ENCODE peak calls at places on chromosomes 16 and 17, in six cellular contexts. T is H9, P is mesenchymal stem cell, B is neuronal stem cell, G is IMR-90, R is trophoblast cell. W is an unnamed sample. For H3K4me1, the result is how much of the 10 kb centered on the place peaks cover.

GRCh38 chr16:57092786-57093301 is 461 bp downstream of the CPNE2 start:
- DNase-seq in B (no peak), G (no peak), R (peak), P (peak), T (peak), W (peak)

GRCh38 chr17:6070895-6071511 is 824 bp downstream of the WSCD1 start:
- DNase-seq in B (no peak), P (peak), G (no peak), R (peak), T (no peak), W (peak)

GRCh38 chr17:3984719-3985444 is 20.6 kb upstream of the ATP2A3 start:
- DNase-seq in R (no peak), B (no peak), P (no peak), T (no peak), G (no peak), W (no peak)

GRCh38 chr17:35087731-35088646 is 24.5 kb upstream of the RFFL start:
- DNase-seq in R (peak), P (peak), G (peak), T (no peak), B (no peak), W (no peak)

GRCh38 chr17:74442670-74443515 is 11.0 kb downstream of the GPRC5C start:
- DNase-seq in G (no peak), B (no peak), R (peak), P (no peak), T (peak), W (no peak)

GRCh38 chr17:60439501-60439900 is 17.2 kb downstream of the CHCT1 start:
- DNase-seq in B (no peak), R (peak), G (peak), T (no peak), P (peak), W (no peak)

GRCh38 chr17:13016881-13017622 is 775 bp downstream of the ELAC2 start:
- DNase-seq in T (peak), P (peak), G (peak), B (no peak), R (no peak), W (no peak)

GRCh38 chr16:82878466-82878865 is 251.7 kb downstream of the CDH13 start:
- DNase-seq in B (no peak), G (no peak), T (no peak), P (no peak), R (no peak), W (no peak)

GRCh38 chr16:19980866-19981265 is 92.8 kb downstream of the GPR139 start:
- DNase-seq in B (no peak), G (peak), R (peak), P (no peak), T (peak), W (peak)

GRCh38 chr16:54647216-54647615 is 283.4 kb upstream of the IRX5 start:
- DNase-seq in R (no peak), P (no peak), G (no peak), T (no peak), B (no peak), W (no peak)

GRCh38 chr16:49158029-49158642 is 123.5 kb downstream of the CBLN1 start:
- DNase-seq in B (peak), R (peak), T (peak), P (peak), G (peak), W (peak)

GRCh38 chr16:70349783-70350182 is 3.1 kb downstream of the DDX19A start:
- DNase-seq in G (no peak), R (no peak), P (no peak), B (no peak), T (no peak), W (no peak)

GRCh38 chr17:38421871-38422819 is 6.1 kb upstream of the ARHGAP23 start:
- DNase-seq in R (no peak), P (no peak), B (no peak), T (no peak), G (no peak), W (no peak)

GRCh38 chr16:58556678-58557077 is 41.4 kb downstream of the SETD6 start:
- DNase-seq in G (peak), B (no peak), T (no peak), P (no peak), R (no peak), W (no peak)

GRCh38 chr17:76966486-76967181 is 98.4 kb downstream of the MGAT5B start:
- DNase-seq in R (no peak), B (no peak), P (no peak), T (peak), G (no peak), W (no peak)

GRCh38 chr17:76962858-76963257 is 94.7 kb downstream of the MGAT5B start:
- DNase-seq in B (no peak), G (no peak), R (no peak), P (no peak), T (no peak), W (no peak)

GRCh38 chr17:76958974-76959373 is 90.8 kb downstream of the MGAT5B start:
- DNase-seq in G (no peak), R (no peak), B (no peak), T (no peak), P (no peak), W (no peak)

GRCh38 chr17:76957600-76958464 is 89.6 kb downstream of the MGAT5B start:
- DNase-seq in R (peak), T (peak), P (no peak), B (no peak), G (peak), W (no peak)

GRCh38 chr17:76961869-76962268 is 93.7 kb downstream of the MGAT5B start:
- DNase-seq in B (no peak), R (no peak), G (no peak), T (peak), P (no peak), W (no peak)
- H3K4me1 ChIP-seq in B (under half), R (under half), G (under half), T (under half), P (under half), W (under half)

DNA sequence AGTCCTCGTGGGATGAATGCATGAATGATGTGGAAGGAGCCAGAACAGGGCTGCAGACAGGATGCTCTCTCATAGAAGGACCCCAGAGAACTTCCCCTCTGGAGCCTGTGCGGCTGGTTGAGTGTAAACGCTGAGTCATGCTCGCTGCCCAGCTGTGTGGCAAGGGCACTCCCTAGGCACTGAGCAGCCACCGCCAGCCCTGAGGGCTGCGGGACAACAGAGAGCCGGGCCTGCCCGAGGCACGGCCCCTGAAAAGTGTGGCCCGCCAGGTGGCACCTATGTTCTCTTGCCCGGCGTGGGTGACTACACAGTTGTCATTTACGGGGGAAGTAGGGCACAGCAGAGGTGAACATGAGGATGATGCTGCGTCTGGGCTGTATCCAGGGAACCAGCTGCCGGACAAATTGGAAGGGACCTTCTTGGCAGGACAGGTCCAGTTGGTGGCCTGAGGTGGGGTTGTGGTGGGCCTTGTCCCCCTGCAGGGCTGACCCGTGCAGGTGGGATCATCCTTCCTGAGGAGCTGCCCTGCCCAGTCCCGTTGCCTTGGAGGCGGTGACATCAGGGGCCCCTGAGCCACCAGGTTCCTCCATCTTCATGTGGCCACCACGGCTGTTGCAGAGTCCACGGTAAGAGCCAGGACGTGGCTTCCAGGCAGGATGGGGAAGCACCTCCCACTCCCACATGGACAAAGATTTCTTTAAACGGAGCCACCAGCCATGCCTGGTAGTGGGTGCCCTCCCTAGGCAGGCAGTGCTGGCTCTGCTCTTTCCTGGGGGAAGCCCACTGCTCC is 94.8 kb upstream of the CBX4 start:
- DNase-seq in R (no peak), T (no peak), B (no peak), G (peak), P (peak), W (no peak)
- H2AK5ac ChIP-seq in R (no peak), T (no peak), B (peak), G (peak), P (no peak), W (no peak)

DNA sequence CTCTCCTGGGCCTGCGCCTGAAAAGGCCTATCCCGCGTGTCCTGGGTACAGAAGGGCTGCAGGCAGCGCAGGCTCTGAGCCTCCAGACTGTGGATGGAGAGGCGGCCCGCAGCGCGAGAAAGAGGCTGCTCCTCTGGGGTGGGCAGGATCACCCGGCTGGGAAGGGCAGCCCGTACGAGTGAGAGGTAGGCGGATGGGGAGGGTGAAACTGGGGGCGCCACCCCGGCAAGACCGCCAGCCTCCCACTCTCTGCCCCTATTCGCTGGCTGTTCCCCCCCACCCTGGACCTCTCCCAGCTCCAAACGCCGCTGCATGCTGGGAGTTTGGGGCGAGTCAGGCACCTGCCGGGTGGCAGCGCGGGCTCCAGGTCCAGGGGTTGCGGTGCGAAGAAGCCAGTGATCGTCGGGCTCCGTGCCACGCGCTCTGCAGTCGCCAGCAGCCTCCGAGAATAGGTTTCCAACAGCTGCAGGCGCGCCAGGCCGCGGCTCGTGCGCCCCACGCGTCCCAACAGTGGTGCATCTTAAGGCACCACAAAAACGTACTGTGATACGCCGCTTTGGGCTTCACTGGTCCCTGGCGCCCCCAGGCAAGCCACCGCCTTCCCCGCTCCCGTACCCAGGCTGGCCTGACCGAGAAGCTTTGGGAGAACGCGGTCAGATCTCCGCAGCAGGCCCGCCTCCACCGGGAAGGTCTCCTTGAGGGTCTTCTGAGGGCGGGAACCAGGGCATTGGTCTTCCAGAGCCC is 1.1 kb downstream of the NOXO1 start:
- DNase-seq in P (no peak), G (no peak), T (no peak), B (no peak), R (peak), W (no peak)
- H4K8ac ChIP-seq in P (no peak), G (no peak), T (no peak), B (peak), R (no peak), W (no peak)

DNA sequence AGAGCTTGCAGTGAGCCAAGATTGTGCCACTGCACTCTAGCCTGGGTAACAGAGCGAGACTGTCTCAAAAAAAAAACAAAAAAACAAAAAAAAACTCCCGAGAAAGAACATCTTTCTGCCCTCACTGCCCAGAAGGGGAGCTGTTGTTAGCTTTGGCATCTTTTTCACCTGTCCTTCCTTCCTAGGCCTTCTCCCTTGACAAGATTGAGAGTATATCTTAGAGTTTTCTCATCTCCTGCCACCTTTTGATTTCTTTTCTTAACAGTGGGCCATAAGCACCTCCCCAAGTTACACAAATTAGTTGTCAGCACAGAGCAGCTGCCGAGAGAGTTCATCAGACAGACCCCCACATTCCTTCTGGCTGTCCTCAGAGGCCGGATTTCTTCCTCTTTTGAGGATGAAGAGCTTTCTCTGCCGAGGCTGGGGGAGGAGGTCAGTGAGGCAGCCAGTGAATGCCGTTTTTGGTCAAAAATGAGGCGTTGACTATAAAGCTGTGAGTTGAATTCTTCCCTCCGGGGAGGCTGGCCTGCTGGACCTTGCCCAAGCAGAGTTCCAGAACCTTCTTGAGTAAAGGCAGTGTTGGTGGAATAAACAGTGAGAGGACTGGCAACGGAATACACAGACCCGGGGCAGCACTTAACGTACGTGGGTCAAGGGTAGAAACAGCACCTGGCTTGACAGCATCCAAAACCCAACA is 127.0 kb downstream of the ABCC6 start:
- DNase-seq in R (peak), B (no peak), P (peak), G (peak), T (no peak), W (peak)
- H3K4me1 ChIP-seq in R (under half), B (under half), P (under half), G (under half), T (under half), W (under half)

GRCh38 chr16:85314633-85315032 is 202.4 kb upstream of the CIBAR2 start:
- DNase-seq in P (no peak), R (no peak), T (no peak), B (no peak), G (no peak), W (no peak)
- H2AK5ac ChIP-seq in P (no peak), R (no peak), T (no peak), B (peak), G (no peak), W (no peak)

GRCh38 chr16:24671455-24671954 is 57.9 kb upstream of the TNRC6A start:
- DNase-seq in T (no peak), B (no peak), G (no peak), R (no peak), P (no peak), W (no peak)

GRCh38 chr16:24673155-24673554 is 56.3 kb upstream of the TNRC6A start:
- DNase-seq in R (no peak), P (no peak), G (no peak), T (no peak), B (no peak), W (no peak)

GRCh38 chr16:24668481-24669001 is 60.9 kb upstream of the TNRC6A start:
- DNase-seq in T (no peak), B (no peak), R (no peak), G (peak), P (peak), W (no peak)

GRCh38 chr16:24667244-24667764 is 62.1 kb upstream of the TNRC6A start:
- DNase-seq in B (no peak), R (no peak), T (no peak), P (peak), G (no peak), W (no peak)

GRCh38 chr16:24670623-24671454 is 58.6 kb upstream of the TNRC6A start:
- DNase-seq in G (peak), B (peak), P (peak), T (peak), R (peak), W (peak)
- H4K8ac ChIP-seq in G (no peak), B (no peak), P (peak), T (no peak), R (no peak), W (no peak)

GRCh38 chr17:83005639-83006038 is 73.8 kb upstream of the METRNL start:
- DNase-seq in R (no peak), P (no peak), T (no peak), G (no peak), B (no peak), W (no peak)

GRCh38 chr17:83006515-83007455 is 72.6 kb upstream of the METRNL start:
- DNase-seq in G (no peak), P (no peak), R (no peak), T (no peak), B (no peak), W (no peak)

GRCh38 chr17:83009414-83010322 is 69.7 kb upstream of the METRNL start:
- DNase-seq in R (no peak), B (no peak), T (no peak), P (no peak), G (no peak), W (no peak)

GRCh38 chr17:83008526-83008925 is 70.9 kb upstream of the METRNL start:
- DNase-seq in P (no peak), R (no peak), T (no peak), G (no peak), B (no peak), W (no peak)

GRCh38 chr17:83007504-83008475 is 71.6 kb upstream of the METRNL start:
- DNase-seq in T (no peak), B (no peak), P (no peak), G (no peak), R (no peak), W (no peak)
- H3K4me1 ChIP-seq in T (under half), B (under half), P (under half), G (under half), R (under half), W (under half)